ENCODE peak calls at places on chromosomes 5 and 9, in eight cellular contexts. O is activated T-cell treated with anti-CD3 and anti-CD28 coated beads for 48 hours; R is B cell; L is dorsolateral prefrontal cortex; U is effector memory CD8-positive, alpha-beta T cell; J is stimulated activated CD8-positive, alpha-beta memory T cell treated with anti-CD3 and anti-CD28 coated beads, Interleukin-2, amount 100 ng/mL, for 1 hour; Q is stimulated activated CD4-positive, alpha-beta T cell treated with anti-CD3 and anti-CD28 coated beads, Interleukin-4, amount 100 ng/mL, for 48 hours; N is left cardiac atrium. C is an unnamed sample.

GRCh38 chr9:18067553-18068120 is 406.3 kb upstream of the ADAMTSL1 start:
- DNase-seq in O (no peak), R (no peak), L (no peak), U (no peak), J (no peak), Q (no peak), N (no peak), C (no peak)

GRCh38 chr5:143077453-143078103 is 307.4 kb downstream of the ARHGAP26 start:
- DNase-seq in O (no peak), R (no peak), L (no peak), U (no peak), J (no peak), Q (no peak), N (no peak), C (no peak)

GRCh38 chr5:103582364-103582763 is 19.8 kb upstream of the NUDT12 start:
- DNase-seq in O (no peak), R (no peak), L (no peak), U (no peak), J (no peak), Q (no peak), N (no peak), C (peak)

GRCh38 chr5:160213537-160213936 is 15.8 kb upstream of the FABP6 start:
- DNase-seq in O (no peak), R (no peak), L (no peak), U (no peak), J (no peak), Q (no peak), N (no peak), C (no peak)

GRCh38 chr9:127884427-127884911 is 7.0 kb upstream of the AK1 start:
- DNase-seq in O (no peak), R (no peak), L (no peak), U (no peak), J (no peak), Q (no peak), N (peak), C (no peak)

GRCh38 chr5:34658023-34658422 is 1.9 kb downstream of the RAI14 start:
- DNase-seq in O (no peak), R (no peak), L (no peak), U (no peak), J (no peak), Q (no peak), N (no peak), C (peak)

GRCh38 chr5:108743344-108743743 is 4.4 kb upstream of the FER start:
- DNase-seq in O (no peak), R (no peak), L (no peak), U (no peak), J (no peak), Q (no peak), N (no peak), C (no peak)

GRCh38 chr9:90038778-90039177 is 434.0 kb downstream of the GADD45G start:
- DNase-seq in O (no peak), R (no peak), L (no peak), U (no peak), J (no peak), Q (no peak), N (no peak), C (no peak)

GRCh38 chr9:111730937-111731567 is 63.7 kb downstream of the SHOC1 start:
- DNase-seq in O (no peak), R (no peak), L (no peak), U (no peak), J (no peak), Q (no peak), N (no peak), C (no peak)

GRCh38 chr5:125634242-125634835 is 788.9 kb upstream of the GRAMD2B start:
- DNase-seq in O (no peak), R (no peak), L (no peak), U (no peak), J (no peak), Q (no peak), N (no peak), C (no peak)

GRCh38 chr9:126166866-126167265 is 159.8 kb upstream of the MVB12B start:
- DNase-seq in O (no peak), R (no peak), L (no peak), U (no peak), J (no peak), Q (no peak), N (no peak), C (no peak)

GRCh38 chr5:54547711-54548250 is 30.2 kb downstream of the SNX18 start:
- DNase-seq in O (no peak), R (no peak), L (no peak), U (no peak), J (no peak), Q (no peak), N (peak), C (no peak)

GRCh38 chr9:14262836-14263235 is 51.1 kb downstream of the NFIB start:
- DNase-seq in O (no peak), R (no peak), L (no peak), U (no peak), J (no peak), Q (no peak), N (no peak), C (no peak)

GRCh38 chr9:123397975-123398374 is 42.0 kb downstream of the CRB2 start:
- DNase-seq in O (no peak), R (no peak), L (no peak), U (no peak), J (no peak), Q (no peak), N (no peak), C (no peak)

GRCh38 chr5:141826674-141827073 is 51.5 kb downstream of the PCDH1 start:
- DNase-seq in O (no peak), R (no peak), L (no peak), U (no peak), J (no peak), Q (no peak), N (no peak), C (no peak)

GRCh38 chr5:96990102-96990501 is 54.2 kb downstream of the LNPEP start:
- DNase-seq in O (no peak), R (no peak), L (no peak), U (no peak), J (no peak), Q (no peak), N (no peak), C (no peak)

GRCh38 chr9:8784813-8785212 is 985.2 kb upstream of the DMAC1 start:
- DNase-seq in O (no peak), R (no peak), L (no peak), U (no peak), J (no peak), Q (no peak), N (no peak), C (no peak)

GRCh38 chr9:32394381-32395049 is 10.1 kb downstream of the ACO1 start:
- DNase-seq in O (no peak), R (no peak), L (no peak), U (no peak), J (no peak), Q (no peak), N (no peak), C (no peak)

GRCh38 chr5:151070449-151070848 is 10.4 kb downstream of the TNIP1 start:
- DNase-seq in O (no peak), R (no peak), L (no peak), U (no peak), J (no peak), Q (no peak), N (no peak), C (no peak)

GRCh38 chr5:156310115-156310514 is 16.8 kb upstream of the SGCD start:
- DNase-seq in O (no peak), R (no peak), L (no peak), U (no peak), J (no peak), Q (no peak), N (no peak), C (no peak)

GRCh38 chr9:105457560-105458294 is 9.9 kb downstream of the FSD1L start:
- DNase-seq in O (no peak), R (no peak), L (no peak), U (no peak), J (no peak), Q (no peak), N (no peak), C (no peak)

GRCh38 chr9:72315089-72315509 is 49.9 kb downstream of the ZFAND5 start:
- DNase-seq in O (no peak), R (no peak), L (no peak), U (no peak), J (no peak), Q (no peak), N (peak), C (no peak)

GRCh38 chr5:79122963-79123362 is 11.4 kb downstream of the BHMT start:
- DNase-seq in O (no peak), R (no peak), L (no peak), U (no peak), J (no peak), Q (no peak), N (no peak), C (no peak)

GRCh38 chr5:67163863-67164595 is 32.6 kb downstream of the CD180 start:
- DNase-seq in O (no peak), R (no peak), L (no peak), U (no peak), J (no peak), Q (no peak), N (no peak), C (no peak)

GRCh38 chr9:38008168-38009034 is 60.6 kb downstream of the SHB start:
- DNase-seq in O (peak), R (no peak), L (no peak), U (no peak), J (no peak), Q (peak), N (peak), C (no peak)

GRCh38 chr5:148060309-148060708 is 3.5 kb upstream of the SPINK5 start:
- DNase-seq in O (no peak), R (no peak), L (no peak), U (no peak), J (no peak), Q (no peak), N (no peak), C (no peak)

GRCh38 chr9:120608421-120608820 is 28.5 kb upstream of the CDK5RAP2 start:
- DNase-seq in O (no peak), R (no peak), L (no peak), U (no peak), J (no peak), Q (no peak), N (no peak), C (no peak)

GRCh38 chr5:73822989-73823339 is 197.0 kb downstream of the ARHGEF28 start:
- DNase-seq in O (no peak), R (no peak), L (no peak), U (no peak), J (no peak), Q (no peak), N (no peak), C (no peak)

GRCh38 chr5:92548351-92548750 is 1032.7 kb downstream of the NR2F1-AS1 start:
- DNase-seq in O (no peak), R (no peak), L (no peak), U (no peak), J (no peak), Q (no peak), N (no peak), C (no peak)

GRCh38 chr5:176817369-176817841 is 7.0 kb downstream of the UNC5A start:
- DNase-seq in O (no peak), R (peak), L (no peak), U (no peak), J (no peak), Q (no peak), N (no peak), C (peak)

GRCh38 chr5:122500245-122501086 is 188.4 kb downstream of the SNCAIP start:
- DNase-seq in O (no peak), R (no peak), L (no peak), U (no peak), J (no peak), Q (no peak), N (no peak), C (peak)

GRCh38 chr5:127833999-127834953 is 131.1 kb downstream of the CCDC192 start:
- DNase-seq in O (no peak), R (no peak), L (no peak), U (no peak), J (no peak), Q (no peak), N (no peak), C (no peak)

C was measured in frontal cortex.